ENCODE peak calls at places on chromosome 5, in five cellular contexts. One of them, this sample, is unnamed.
A peak's percentile ranks its signal among the peaks of the same experiment; 100 is the strongest.

GRCh38 chr5:145852990-145853389 is 17.8 kb upstream of the PRELID2 start:
- DNase-seq in brain microvascular endothelial cell: no peak
- DNase-seq in PC-3: no peak
- DNase-seq in GM20000: no peak
- DNase-seq in AG09319: no peak
- DNase-seq in this sample: no peak

GRCh38 chr5:112186401-112186990 is 232.6 kb downstream of the EPB41L4A start:
- DNase-seq in brain microvascular endothelial cell: peak; percentile 45
- DNase-seq in PC-3: peak; percentile 66
- DNase-seq in GM20000: peak; percentile 22
- DNase-seq in AG09319: peak; percentile 10
- DNase-seq in this sample: no peak

GRCh38 chr5:15183520-15183919 is 311.9 kb upstream of the ANKH start:
- DNase-seq in brain microvascular endothelial cell: peak; percentile 17
- DNase-seq in PC-3: peak; percentile 21
- DNase-seq in GM20000: no peak
- DNase-seq in AG09319: no peak
- DNase-seq in this sample: no peak

GRCh38 chr5:42813533-42813932 is 1.8 kb upstream of the SELENOP start:
- DNase-seq in brain microvascular endothelial cell: no peak
- DNase-seq in PC-3: no peak
- DNase-seq in GM20000: no peak
- DNase-seq in AG09319: no peak
- DNase-seq in this sample: no peak

GRCh38 chr5:163770625-163771024 is 265.2 kb downstream of the MAT2B start:
- DNase-seq in brain microvascular endothelial cell: no peak
- DNase-seq in PC-3: no peak
- DNase-seq in GM20000: no peak
- DNase-seq in AG09319: no peak
- DNase-seq in this sample: no peak

GRCh38 chr5:145347026-145347616 is 488.0 kb downstream of the PRELID2 start:
- DNase-seq in brain microvascular endothelial cell: peak; percentile 85
- DNase-seq in PC-3: peak; percentile 51
- DNase-seq in GM20000: peak; percentile 5
- DNase-seq in AG09319: no peak
- DNase-seq in this sample: no peak

GRCh38 chr5:145683426-145683825 is 151.7 kb downstream of the PRELID2 start:
- DNase-seq in brain microvascular endothelial cell: no peak
- DNase-seq in PC-3: no peak
- DNase-seq in GM20000: no peak
- DNase-seq in AG09319: no peak
- DNase-seq in this sample: no peak

GRCh38 chr5:72296251-72296650 is 23.8 kb downstream of the MRPS27 start:
- DNase-seq in brain microvascular endothelial cell: no peak
- DNase-seq in PC-3: no peak
- DNase-seq in GM20000: no peak
- DNase-seq in AG09319: no peak
- DNase-seq in this sample: no peak

GRCh38 chr5:168766038-168766700 is 187.0 kb upstream of the PANK3 start:
- DNase-seq in brain microvascular endothelial cell: no peak
- DNase-seq in PC-3: no peak
- DNase-seq in GM20000: no peak
- DNase-seq in AG09319: no peak
- DNase-seq in this sample: no peak

GRCh38 chr5:103433216-103433615 is 129.4 kb downstream of the NUDT12 start:
- DNase-seq in brain microvascular endothelial cell: peak; percentile 45
- DNase-seq in PC-3: peak; percentile 84
- DNase-seq in GM20000: no peak
- DNase-seq in AG09319: no peak
- DNase-seq in this sample: no peak

GRCh38 chr5:36422957-36423356 is 121.3 kb upstream of the RANBP3L start:
- DNase-seq in brain microvascular endothelial cell: peak; percentile 18
- DNase-seq in PC-3: peak; percentile 87
- DNase-seq in GM20000: no peak
- DNase-seq in AG09319: no peak
- DNase-seq in this sample: no peak

GRCh38 chr5:169875091-169875727 is 105.1 kb downstream of the INSYN2B start:
- DNase-seq in brain microvascular endothelial cell: no peak
- DNase-seq in PC-3: no peak
- DNase-seq in GM20000: no peak
- DNase-seq in AG09319: peak; percentile 44
- DNase-seq in this sample: no peak

GRCh38 chr5:82358454-82358853 is 80.3 kb upstream of the RPS23 start:
- DNase-seq in brain microvascular endothelial cell: no peak
- DNase-seq in PC-3: no peak
- DNase-seq in GM20000: no peak
- DNase-seq in AG09319: no peak
- DNase-seq in this sample: no peak

GRCh38 chr5:132840313-132840712 is 9.9 kb upstream of the SHROOM1 start:
- DNase-seq in brain microvascular endothelial cell: no peak
- DNase-seq in PC-3: no peak
- DNase-seq in GM20000: no peak
- DNase-seq in AG09319: no peak
- DNase-seq in this sample: no peak

GRCh38 chr5:95887977-95888376 is 65.5 kb upstream of the GLRX start:
- DNase-seq in brain microvascular endothelial cell: no peak
- DNase-seq in PC-3: no peak
- DNase-seq in GM20000: no peak
- DNase-seq in AG09319: no peak
- DNase-seq in this sample: no peak

GRCh38 chr5:135869151-135869737 is 26.4 kb downstream of the IL9 start:
- DNase-seq in brain microvascular endothelial cell: no peak
- DNase-seq in PC-3: no peak
- DNase-seq in GM20000: no peak
- DNase-seq in AG09319: no peak
- DNase-seq in this sample: no peak

GRCh38 chr5:107286447-107287098 is 384.2 kb downstream of the EFNA5 start:
- DNase-seq in brain microvascular endothelial cell: no peak
- DNase-seq in PC-3: no peak
- DNase-seq in GM20000: no peak
- DNase-seq in AG09319: no peak
- DNase-seq in this sample: no peak

GRCh38 chr5:175521313-175521833 is 43.0 kb downstream of the SFXN1 start:
- DNase-seq in brain microvascular endothelial cell: no peak
- DNase-seq in PC-3: no peak
- DNase-seq in GM20000: no peak
- DNase-seq in AG09319: no peak
- DNase-seq in this sample: no peak

GRCh38 chr5:108747111-108748009 is at the start of gene FER:
- DNase-seq in brain microvascular endothelial cell: peak; percentile 90
- DNase-seq in PC-3: peak; percentile 93
- DNase-seq in GM20000: peak; percentile 63
- DNase-seq in AG09319: no peak
- DNase-seq in this sample: no peak

GRCh38 chr5:102090770-102091169 is 205.3 kb downstream of the SLCO4C1 start:
- DNase-seq in brain microvascular endothelial cell: no peak
- DNase-seq in PC-3: peak; percentile 53
- DNase-seq in GM20000: peak; percentile 14
- DNase-seq in AG09319: no peak
- DNase-seq in this sample: peak; percentile 2

GRCh38 chr5:119287547-119288073 is 68.2 kb upstream of the TNFAIP8 start:
- DNase-seq in brain microvascular endothelial cell: peak; percentile 64
- DNase-seq in PC-3: peak; percentile 64
- DNase-seq in GM20000: no peak
- DNase-seq in AG09319: no peak
- DNase-seq in this sample: no peak

GRCh38 chr5:35009657-35010056 is 38.1 kb downstream of the AGXT2 start:
- DNase-seq in brain microvascular endothelial cell: no peak
- DNase-seq in PC-3: no peak
- DNase-seq in GM20000: no peak
- DNase-seq in AG09319: no peak
- DNase-seq in this sample: no peak

GRCh38 chr5:159061186-159061796 is 38.4 kb downstream of the EBF1 start:
- DNase-seq in brain microvascular endothelial cell: peak; percentile 95
- DNase-seq in PC-3: no peak
- DNase-seq in GM20000: no peak
- DNase-seq in AG09319: no peak
- DNase-seq in this sample: no peak

GRCh38 chr5:80251636-80252035 is 4.2 kb downstream of the SERINC5 start:
- DNase-seq in brain microvascular endothelial cell: no peak
- DNase-seq in PC-3: no peak
- DNase-seq in GM20000: no peak
- DNase-seq in AG09319: no peak
- DNase-seq in this sample: no peak

GRCh38 chr5:14726066-14726838 is 61.7 kb downstream of the OTULIN start:
- DNase-seq in brain microvascular endothelial cell: peak; percentile 83
- DNase-seq in PC-3: peak; percentile 37
- DNase-seq in GM20000: no peak
- DNase-seq in AG09319: no peak
- DNase-seq in this sample: no peak

GRCh38 chr5:74316064-74316586 is 324.4 kb downstream of the ENC1 start:
- DNase-seq in brain microvascular endothelial cell: peak; percentile 98
- DNase-seq in PC-3: peak; percentile 82
- DNase-seq in GM20000: no peak
- DNase-seq in AG09319: peak; percentile 64
- DNase-seq in this sample: peak; percentile 75

GRCh38 chr5:10756539-10756938 is 4.5 kb downstream of the DAP start:
- DNase-seq in brain microvascular endothelial cell: no peak
- DNase-seq in PC-3: peak; percentile 34
- DNase-seq in GM20000: peak; percentile 34
- DNase-seq in AG09319: peak; percentile 36
- DNase-seq in this sample: no peak

GRCh38 chr5:82387041-82387818 is 109.1 kb upstream of the RPS23 start:
- DNase-seq in brain microvascular endothelial cell: peak; percentile 98
- DNase-seq in PC-3: peak; percentile 93
- DNase-seq in GM20000: no peak
- DNase-seq in AG09319: no peak
- DNase-seq in this sample: no peak

GRCh38 chr5:95712347-95712958 is 18.7 kb upstream of the RHOBTB3 start:
- DNase-seq in brain microvascular endothelial cell: peak; percentile 78
- DNase-seq in PC-3: peak; percentile 94
- DNase-seq in GM20000: no peak
- DNase-seq in AG09319: no peak
- DNase-seq in this sample: peak; percentile 75

GRCh38 chr5:78373231-78373630 is 12.8 kb downstream of the SCAMP1 start:
- DNase-seq in brain microvascular endothelial cell: no peak
- DNase-seq in PC-3: no peak
- DNase-seq in GM20000: no peak
- DNase-seq in AG09319: no peak
- DNase-seq in this sample: no peak

GRCh38 chr5:168132186-168132585 is 159.3 kb upstream of the WWC1 start:
- DNase-seq in brain microvascular endothelial cell: no peak
- DNase-seq in PC-3: no peak
- DNase-seq in GM20000: no peak
- DNase-seq in AG09319: no peak
- DNase-seq in this sample: no peak

GRCh38 chr5:179207470-179207869 is 137.8 kb downstream of the ADAMTS2 start:
- DNase-seq in brain microvascular endothelial cell: no peak
- DNase-seq in PC-3: no peak
- DNase-seq in GM20000: no peak
- DNase-seq in AG09319: no peak
- DNase-seq in this sample: no peak

GRCh38 chr5:35371971-35372426 is 141.7 kb upstream of the PRLR start:
- DNase-seq in brain microvascular endothelial cell: no peak
- DNase-seq in PC-3: no peak
- DNase-seq in GM20000: no peak
- DNase-seq in AG09319: no peak
- DNase-seq in this sample: no peak

GRCh38 chr5:10702911-10703491 is 58.0 kb downstream of the DAP start:
- DNase-seq in brain microvascular endothelial cell: peak; percentile 49
- DNase-seq in PC-3: peak; percentile 96
- DNase-seq in GM20000: no peak
- DNase-seq in AG09319: no peak
- DNase-seq in this sample: no peak

GRCh38 chr5:137218471-137218870 is 280.7 kb downstream of the SPOCK1 start:
- DNase-seq in brain microvascular endothelial cell: no peak
- DNase-seq in PC-3: peak; percentile 83
- DNase-seq in GM20000: no peak
- DNase-seq in AG09319: no peak
- DNase-seq in this sample: no peak

GRCh38 chr5:137218896-137219295 is 280.2 kb downstream of the SPOCK1 start:
- DNase-seq in brain microvascular endothelial cell: no peak
- DNase-seq in PC-3: peak; percentile 71
- DNase-seq in GM20000: no peak
- DNase-seq in AG09319: no peak
- DNase-seq in this sample: no peak

GRCh38 chr5:137221914-137222313 is 277.2 kb downstream of the SPOCK1 start:
- DNase-seq in brain microvascular endothelial cell: no peak
- DNase-seq in PC-3: no peak
- DNase-seq in GM20000: no peak
- DNase-seq in AG09319: no peak
- DNase-seq in this sample: no peak

GRCh38 chr5:137217599-137218200 is 281.4 kb downstream of the SPOCK1 start:
- DNase-seq in brain microvascular endothelial cell: no peak
- DNase-seq in PC-3: peak; percentile 49
- DNase-seq in GM20000: no peak
- DNase-seq in AG09319: no peak
- DNase-seq in this sample: no peak

GRCh38 chr5:137220523-137220927 is 278.6 kb downstream of the SPOCK1 start:
- DNase-seq in brain microvascular endothelial cell: peak; percentile 55
- DNase-seq in PC-3: peak; percentile 93
- DNase-seq in GM20000: peak; percentile 42
- DNase-seq in AG09319: peak; percentile 32
- DNase-seq in this sample: peak; percentile 96
- TF ChIP-seq CTCF in brain microvascular endothelial cell: peak; percentile 67
- TF ChIP-seq CTCF in PC-3: peak; percentile 76
- TF ChIP-seq CTCF in GM20000: no peak
- TF ChIP-seq CTCF in AG09319: peak; percentile 71
- TF ChIP-seq CTCF in this sample: peak; percentile 67

GRCh38 chr5:125412561-125413535 is 666.4 kb upstream of the ZNF608 start:
- DNase-seq in brain microvascular endothelial cell: peak; percentile 86
- DNase-seq in PC-3: peak; percentile 56
- DNase-seq in GM20000: peak; percentile 38
- DNase-seq in AG09319: peak; percentile 52
- DNase-seq in this sample: no peak
- TF ChIP-seq CTCF in brain microvascular endothelial cell: peak; percentile 82
- TF ChIP-seq CTCF in PC-3: peak; percentile 50
- TF ChIP-seq CTCF in GM20000: no peak
- TF ChIP-seq CTCF in AG09319: peak; percentile 63
- TF ChIP-seq CTCF in this sample: peak; percentile 83

DNA sequence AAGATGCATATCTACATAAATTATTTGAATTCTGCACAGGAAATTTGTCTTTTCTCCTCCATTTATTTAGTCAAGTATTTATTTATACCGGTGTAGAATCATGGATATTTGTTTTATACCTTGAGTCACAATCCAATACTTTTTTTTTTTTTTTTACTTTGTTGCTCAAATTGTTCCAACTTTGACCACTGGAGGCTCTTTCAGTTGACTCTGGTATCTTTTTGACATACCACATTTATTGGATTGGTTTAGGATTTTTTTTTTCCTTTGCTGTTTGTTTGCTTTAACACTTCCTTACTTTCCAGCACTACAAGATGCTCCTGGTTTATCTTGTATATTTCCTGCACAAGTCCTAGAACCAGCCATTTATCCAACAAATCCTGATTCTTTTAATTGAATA is 543.1 kb upstream of the RIOK2 start:
- DNase-seq in brain microvascular endothelial cell: no peak
- DNase-seq in PC-3: peak; percentile 38
- DNase-seq in GM20000: no peak
- DNase-seq in AG09319: no peak
- DNase-seq in this sample: no peak
- TF ChIP-seq CTCF in brain microvascular endothelial cell: peak; percentile 18
- TF ChIP-seq CTCF in PC-3: peak; percentile 46
- TF ChIP-seq CTCF in GM20000: no peak
- TF ChIP-seq CTCF in AG09319: no peak
- TF ChIP-seq CTCF in this sample: peak; percentile 6

GRCh38 chr5:54930736-54931135 is 54.7 kb downstream of the ESM1 start:
- DNase-seq in brain microvascular endothelial cell: no peak
- DNase-seq in PC-3: no peak
- DNase-seq in GM20000: no peak
- DNase-seq in AG09319: no peak
- DNase-seq in this sample: no peak

GRCh38 chr5:54936201-54936600 is 49.2 kb downstream of the ESM1 start:
- DNase-seq in brain microvascular endothelial cell: no peak
- DNase-seq in PC-3: no peak
- DNase-seq in GM20000: no peak
- DNase-seq in AG09319: no peak
- DNase-seq in this sample: no peak
- TF ChIP-seq CTCF in brain microvascular endothelial cell: no peak
- TF ChIP-seq CTCF in PC-3: no peak
- TF ChIP-seq CTCF in GM20000: no peak
- TF ChIP-seq CTCF in AG09319: no peak
- TF ChIP-seq CTCF in this sample: no peak

This sample was measured in Panc1.